ENCODE peak calls at places on chromosomes 12 and 14, in six cellular contexts. One of them, this sample, is unnamed.

GRCh38 chr12:25725874-25726273 is 172.8 kb upstream of the LMNTD1 start:
- DNase-seq in C1 segment of cervical spinal cord: no peak
- DNase-seq in activated gamma-delta T cell treated with Interleukin-2 at 50 U/mL for 16 hours: no peak
- DNase-seq in HCEC 1CT: peak
- DNase-seq in NCI-H2081: no peak
- DNase-seq in activated naive CD8-positive, alpha-beta T cell treated with anti-CD3 and anti-CD28 coated beads, Interleukin-2, amount 50 U/mL, for 24 hours: no peak
- DNase-seq in this sample: no peak

GRCh38 chr12:48349471-48349870 is 1.2 kb downstream of the ZNF641 start:
- DNase-seq in NCI-H2081: no peak
- DNase-seq in C1 segment of cervical spinal cord: no peak
- DNase-seq in activated gamma-delta T cell treated with Interleukin-2 at 50 U/mL for 16 hours: no peak
- DNase-seq in HCEC 1CT: no peak
- DNase-seq in activated naive CD8-positive, alpha-beta T cell treated with anti-CD3 and anti-CD28 coated beads, Interleukin-2, amount 50 U/mL, for 24 hours: no peak
- DNase-seq in this sample: peak

GRCh38 chr12:10339441-10339840 is 31.8 kb downstream of the KLRD1 start:
- DNase-seq in NCI-H2081: no peak
- DNase-seq in C1 segment of cervical spinal cord: no peak
- DNase-seq in activated gamma-delta T cell treated with Interleukin-2 at 50 U/mL for 16 hours: no peak
- DNase-seq in activated naive CD8-positive, alpha-beta T cell treated with anti-CD3 and anti-CD28 coated beads, Interleukin-2, amount 50 U/mL, for 24 hours: no peak
- DNase-seq in HCEC 1CT: peak
- DNase-seq in this sample: no peak

GRCh38 chr12:116556964-116557706 is 2.0 kb upstream of the MAP1LC3B2 start:
- DNase-seq in activated gamma-delta T cell treated with Interleukin-2 at 50 U/mL for 16 hours: no peak
- DNase-seq in C1 segment of cervical spinal cord: no peak
- DNase-seq in NCI-H2081: no peak
- DNase-seq in activated naive CD8-positive, alpha-beta T cell treated with anti-CD3 and anti-CD28 coated beads, Interleukin-2, amount 50 U/mL, for 24 hours: no peak
- DNase-seq in HCEC 1CT: no peak
- DNase-seq in this sample: no peak

GRCh38 chr12:21911832-21912231 is 29.4 kb downstream of the ABCC9 start:
- DNase-seq in C1 segment of cervical spinal cord: no peak
- DNase-seq in activated gamma-delta T cell treated with Interleukin-2 at 50 U/mL for 16 hours: no peak
- DNase-seq in NCI-H2081: no peak
- DNase-seq in HCEC 1CT: peak
- DNase-seq in activated naive CD8-positive, alpha-beta T cell treated with anti-CD3 and anti-CD28 coated beads, Interleukin-2, amount 50 U/mL, for 24 hours: no peak
- DNase-seq in this sample: no peak

GRCh38 chr12:100794441-100795192 is at the start of gene ANO4:
- DNase-seq in HCEC 1CT: no peak
- DNase-seq in activated gamma-delta T cell treated with Interleukin-2 at 50 U/mL for 16 hours: no peak
- DNase-seq in NCI-H2081: no peak
- DNase-seq in activated naive CD8-positive, alpha-beta T cell treated with anti-CD3 and anti-CD28 coated beads, Interleukin-2, amount 50 U/mL, for 24 hours: no peak
- DNase-seq in C1 segment of cervical spinal cord: no peak
- DNase-seq in this sample: peak

GRCh38 chr12:88781909-88782308 is 201.6 kb upstream of the KITLG start:
- DNase-seq in activated gamma-delta T cell treated with Interleukin-2 at 50 U/mL for 16 hours: no peak
- DNase-seq in HCEC 1CT: no peak
- DNase-seq in C1 segment of cervical spinal cord: no peak
- DNase-seq in NCI-H2081: no peak
- DNase-seq in activated naive CD8-positive, alpha-beta T cell treated with anti-CD3 and anti-CD28 coated beads, Interleukin-2, amount 50 U/mL, for 24 hours: no peak
- DNase-seq in this sample: no peak

GRCh38 chr14:90491868-90492560 is 95.2 kb downstream of the CALM1 start:
- DNase-seq in HCEC 1CT: no peak
- DNase-seq in C1 segment of cervical spinal cord: no peak
- DNase-seq in activated gamma-delta T cell treated with Interleukin-2 at 50 U/mL for 16 hours: no peak
- DNase-seq in activated naive CD8-positive, alpha-beta T cell treated with anti-CD3 and anti-CD28 coated beads, Interleukin-2, amount 50 U/mL, for 24 hours: no peak
- DNase-seq in NCI-H2081: no peak
- DNase-seq in this sample: no peak

GRCh38 chr12:116698131-116698495 is 39.8 kb downstream of the SPRING1 start:
- DNase-seq in C1 segment of cervical spinal cord: no peak
- DNase-seq in activated naive CD8-positive, alpha-beta T cell treated with anti-CD3 and anti-CD28 coated beads, Interleukin-2, amount 50 U/mL, for 24 hours: no peak
- DNase-seq in activated gamma-delta T cell treated with Interleukin-2 at 50 U/mL for 16 hours: no peak
- DNase-seq in HCEC 1CT: no peak
- DNase-seq in NCI-H2081: no peak
- DNase-seq in this sample: no peak

GRCh38 chr12:98002887-98003493 is 512.4 kb upstream of the TMPO start:
- DNase-seq in NCI-H2081: peak
- DNase-seq in HCEC 1CT: no peak
- DNase-seq in C1 segment of cervical spinal cord: no peak
- DNase-seq in activated naive CD8-positive, alpha-beta T cell treated with anti-CD3 and anti-CD28 coated beads, Interleukin-2, amount 50 U/mL, for 24 hours: peak
- DNase-seq in activated gamma-delta T cell treated with Interleukin-2 at 50 U/mL for 16 hours: no peak
- DNase-seq in this sample: peak

GRCh38 chr12:92696240-92696639 is 6.5 kb upstream of the PLEKHG7 start:
- DNase-seq in activated gamma-delta T cell treated with Interleukin-2 at 50 U/mL for 16 hours: no peak
- DNase-seq in activated naive CD8-positive, alpha-beta T cell treated with anti-CD3 and anti-CD28 coated beads, Interleukin-2, amount 50 U/mL, for 24 hours: no peak
- DNase-seq in HCEC 1CT: peak
- DNase-seq in C1 segment of cervical spinal cord: no peak
- DNase-seq in NCI-H2081: no peak
- DNase-seq in this sample: no peak

GRCh38 chr12:57039016-57039798 is 10.7 kb downstream of the MYO1A start:
- DNase-seq in C1 segment of cervical spinal cord: no peak
- DNase-seq in activated naive CD8-positive, alpha-beta T cell treated with anti-CD3 and anti-CD28 coated beads, Interleukin-2, amount 50 U/mL, for 24 hours: no peak
- DNase-seq in NCI-H2081: no peak
- DNase-seq in HCEC 1CT: no peak
- DNase-seq in activated gamma-delta T cell treated with Interleukin-2 at 50 U/mL for 16 hours: no peak
- DNase-seq in this sample: no peak

GRCh38 chr12:122076743-122077495 is 1.6 kb upstream of the MLXIP start:
- DNase-seq in HCEC 1CT: no peak
- DNase-seq in C1 segment of cervical spinal cord: no peak
- DNase-seq in NCI-H2081: no peak
- DNase-seq in activated gamma-delta T cell treated with Interleukin-2 at 50 U/mL for 16 hours: no peak
- DNase-seq in activated naive CD8-positive, alpha-beta T cell treated with anti-CD3 and anti-CD28 coated beads, Interleukin-2, amount 50 U/mL, for 24 hours: no peak
- DNase-seq in this sample: no peak

GRCh38 chr12:124142395-124143005 is 152.4 kb upstream of the RFLNA start:
- DNase-seq in activated gamma-delta T cell treated with Interleukin-2 at 50 U/mL for 16 hours: no peak
- DNase-seq in HCEC 1CT: no peak
- DNase-seq in C1 segment of cervical spinal cord: no peak
- DNase-seq in NCI-H2081: no peak
- DNase-seq in activated naive CD8-positive, alpha-beta T cell treated with anti-CD3 and anti-CD28 coated beads, Interleukin-2, amount 50 U/mL, for 24 hours: no peak
- DNase-seq in this sample: no peak

GRCh38 chr12:46382974-46383653 is 10.5 kb upstream of the SLC38A2 start:
- DNase-seq in activated gamma-delta T cell treated with Interleukin-2 at 50 U/mL for 16 hours: peak
- DNase-seq in activated naive CD8-positive, alpha-beta T cell treated with anti-CD3 and anti-CD28 coated beads, Interleukin-2, amount 50 U/mL, for 24 hours: peak
- DNase-seq in NCI-H2081: peak
- DNase-seq in C1 segment of cervical spinal cord: peak
- DNase-seq in HCEC 1CT: peak
- DNase-seq in this sample: peak

GRCh38 chr14:103732868-103733626 is 17.4 kb downstream of the ZFYVE21 start:
- DNase-seq in NCI-H2081: no peak
- DNase-seq in HCEC 1CT: no peak
- DNase-seq in activated naive CD8-positive, alpha-beta T cell treated with anti-CD3 and anti-CD28 coated beads, Interleukin-2, amount 50 U/mL, for 24 hours: no peak
- DNase-seq in C1 segment of cervical spinal cord: no peak
- DNase-seq in activated gamma-delta T cell treated with Interleukin-2 at 50 U/mL for 16 hours: no peak
- DNase-seq in this sample: no peak

GRCh38 chr14:95077380-95077779 is 79.9 kb downstream of the DICER1 start:
- DNase-seq in activated naive CD8-positive, alpha-beta T cell treated with anti-CD3 and anti-CD28 coated beads, Interleukin-2, amount 50 U/mL, for 24 hours: no peak
- DNase-seq in NCI-H2081: no peak
- DNase-seq in HCEC 1CT: no peak
- DNase-seq in C1 segment of cervical spinal cord: no peak
- DNase-seq in activated gamma-delta T cell treated with Interleukin-2 at 50 U/mL for 16 hours: no peak
- DNase-seq in this sample: no peak

GRCh38 chr14:105533811-105534498 is 7.6 kb downstream of the TMEM121 start:
- DNase-seq in activated naive CD8-positive, alpha-beta T cell treated with anti-CD3 and anti-CD28 coated beads, Interleukin-2, amount 50 U/mL, for 24 hours: no peak
- DNase-seq in C1 segment of cervical spinal cord: no peak
- DNase-seq in HCEC 1CT: no peak
- DNase-seq in activated gamma-delta T cell treated with Interleukin-2 at 50 U/mL for 16 hours: no peak
- DNase-seq in NCI-H2081: no peak
- DNase-seq in this sample: no peak

GRCh38 chr14:71237556-71237955 is 330.3 kb downstream of the PCNX1 start:
- DNase-seq in activated naive CD8-positive, alpha-beta T cell treated with anti-CD3 and anti-CD28 coated beads, Interleukin-2, amount 50 U/mL, for 24 hours: no peak
- DNase-seq in NCI-H2081: no peak
- DNase-seq in C1 segment of cervical spinal cord: no peak
- DNase-seq in activated gamma-delta T cell treated with Interleukin-2 at 50 U/mL for 16 hours: no peak
- DNase-seq in HCEC 1CT: no peak
- DNase-seq in this sample: no peak

GRCh38 chr12:102351326-102351725 is 129.0 kb downstream of the IGF1 start:
- DNase-seq in HCEC 1CT: no peak
- DNase-seq in C1 segment of cervical spinal cord: no peak
- DNase-seq in NCI-H2081: no peak
- DNase-seq in activated naive CD8-positive, alpha-beta T cell treated with anti-CD3 and anti-CD28 coated beads, Interleukin-2, amount 50 U/mL, for 24 hours: no peak
- DNase-seq in activated gamma-delta T cell treated with Interleukin-2 at 50 U/mL for 16 hours: no peak
- DNase-seq in this sample: no peak

GRCh38 chr12:50353869-50354593 is 42.4 kb downstream of the FAM186A start:
- DNase-seq in activated gamma-delta T cell treated with Interleukin-2 at 50 U/mL for 16 hours: no peak
- DNase-seq in activated naive CD8-positive, alpha-beta T cell treated with anti-CD3 and anti-CD28 coated beads, Interleukin-2, amount 50 U/mL, for 24 hours: no peak
- DNase-seq in C1 segment of cervical spinal cord: no peak
- DNase-seq in NCI-H2081: no peak
- DNase-seq in HCEC 1CT: peak
- DNase-seq in this sample: no peak

GRCh38 chr12:42643881-42644579 is 54.5 kb upstream of the PRICKLE1 start:
- DNase-seq in activated gamma-delta T cell treated with Interleukin-2 at 50 U/mL for 16 hours: no peak
- DNase-seq in NCI-H2081: no peak
- DNase-seq in C1 segment of cervical spinal cord: no peak
- DNase-seq in activated naive CD8-positive, alpha-beta T cell treated with anti-CD3 and anti-CD28 coated beads, Interleukin-2, amount 50 U/mL, for 24 hours: no peak
- DNase-seq in HCEC 1CT: no peak
- DNase-seq in this sample: no peak

GRCh38 chr14:72549026-72549425 is 344.9 kb downstream of the DPF3 start:
- DNase-seq in activated gamma-delta T cell treated with Interleukin-2 at 50 U/mL for 16 hours: no peak
- DNase-seq in HCEC 1CT: no peak
- DNase-seq in activated naive CD8-positive, alpha-beta T cell treated with anti-CD3 and anti-CD28 coated beads, Interleukin-2, amount 50 U/mL, for 24 hours: no peak
- DNase-seq in NCI-H2081: no peak
- DNase-seq in C1 segment of cervical spinal cord: no peak
- DNase-seq in this sample: peak

GRCh38 chr14:63727231-63727735 is 582 bp downstream of the SGPP1 start:
- DNase-seq in NCI-H2081: peak
- DNase-seq in C1 segment of cervical spinal cord: peak
- DNase-seq in HCEC 1CT: peak
- DNase-seq in activated gamma-delta T cell treated with Interleukin-2 at 50 U/mL for 16 hours: peak
- DNase-seq in activated naive CD8-positive, alpha-beta T cell treated with anti-CD3 and anti-CD28 coated beads, Interleukin-2, amount 50 U/mL, for 24 hours: peak
- DNase-seq in this sample: peak

GRCh38 chr12:130872179-130873096 is 572 bp downstream of the RAN start:
- DNase-seq in HCEC 1CT: peak
- DNase-seq in activated naive CD8-positive, alpha-beta T cell treated with anti-CD3 and anti-CD28 coated beads, Interleukin-2, amount 50 U/mL, for 24 hours: peak
- DNase-seq in activated gamma-delta T cell treated with Interleukin-2 at 50 U/mL for 16 hours: peak
- DNase-seq in NCI-H2081: peak
- DNase-seq in C1 segment of cervical spinal cord: peak
- DNase-seq in this sample: peak

GRCh38 chr12:726281-727140 is 25.9 kb upstream of the WNK1 start:
- DNase-seq in activated naive CD8-positive, alpha-beta T cell treated with anti-CD3 and anti-CD28 coated beads, Interleukin-2, amount 50 U/mL, for 24 hours: no peak
- DNase-seq in HCEC 1CT: peak
- DNase-seq in activated gamma-delta T cell treated with Interleukin-2 at 50 U/mL for 16 hours: no peak
- DNase-seq in NCI-H2081: no peak
- DNase-seq in C1 segment of cervical spinal cord: no peak
- DNase-seq in this sample: no peak

GRCh38 chr12:47021298-47021697 is 58.1 kb upstream of the PCED1B start:
- DNase-seq in activated gamma-delta T cell treated with Interleukin-2 at 50 U/mL for 16 hours: no peak
- DNase-seq in activated naive CD8-positive, alpha-beta T cell treated with anti-CD3 and anti-CD28 coated beads, Interleukin-2, amount 50 U/mL, for 24 hours: no peak
- DNase-seq in C1 segment of cervical spinal cord: no peak
- DNase-seq in NCI-H2081: peak
- DNase-seq in HCEC 1CT: peak
- DNase-seq in this sample: peak

GRCh38 chr14:22434030-22434429 is 155.0 kb downstream of the DAD1 start:
- DNase-seq in activated naive CD8-positive, alpha-beta T cell treated with anti-CD3 and anti-CD28 coated beads, Interleukin-2, amount 50 U/mL, for 24 hours: no peak
- DNase-seq in HCEC 1CT: no peak
- DNase-seq in C1 segment of cervical spinal cord: no peak
- DNase-seq in NCI-H2081: no peak
- DNase-seq in activated gamma-delta T cell treated with Interleukin-2 at 50 U/mL for 16 hours: no peak
- DNase-seq in this sample: no peak

GRCh38 chr14:104813286-104813685 is 12.4 kb downstream of the ZBTB42 start:
- DNase-seq in activated naive CD8-positive, alpha-beta T cell treated with anti-CD3 and anti-CD28 coated beads, Interleukin-2, amount 50 U/mL, for 24 hours: no peak
- DNase-seq in HCEC 1CT: no peak
- DNase-seq in C1 segment of cervical spinal cord: no peak
- DNase-seq in NCI-H2081: no peak
- DNase-seq in activated gamma-delta T cell treated with Interleukin-2 at 50 U/mL for 16 hours: no peak
- DNase-seq in this sample: no peak

GRCh38 chr14:52917732-52918131 is 33.1 kb downstream of the FERMT2 start:
- DNase-seq in NCI-H2081: no peak
- DNase-seq in activated naive CD8-positive, alpha-beta T cell treated with anti-CD3 and anti-CD28 coated beads, Interleukin-2, amount 50 U/mL, for 24 hours: no peak
- DNase-seq in activated gamma-delta T cell treated with Interleukin-2 at 50 U/mL for 16 hours: no peak
- DNase-seq in HCEC 1CT: no peak
- DNase-seq in C1 segment of cervical spinal cord: no peak
- DNase-seq in this sample: no peak

This sample was measured in globus pallidus.